ENCODE peak calls at places on chromosomes 2 and 18, in five cellular contexts. Z, F, C, M and I are unnamed samples.

GRCh38 chr2:60116167-60116870 is 437.1 kb downstream of the BCL11A start:
- DNase-seq in F (no peak), C (no peak), M (no peak), Z (no peak), I (no peak)

GRCh38 chr18:39453356-39453755 is 1887.8 kb upstream of the CELF4 start:
- DNase-seq in M (no peak), C (no peak), F (no peak), Z (no peak), I (no peak)

GRCh38 chr2:111227716-111228141 is 107.0 kb downstream of the BCL2L11 start:
- DNase-seq in C (no peak), Z (no peak), F (peak; percentile 33), M (no peak), I (peak; percentile 26)

GRCh38 chr2:105396254-105397024 is 2.4 kb downstream of the FHL2 start:
- DNase-seq in M (peak; percentile 95), C (peak; percentile 71), F (peak; percentile 92), Z (no peak), I (peak; percentile 83)

GRCh38 chr18:55779711-55780590 is 192.0 kb upstream of the TCF4 start:
- DNase-seq in C (peak; percentile 45), F (peak; percentile 12), M (no peak), Z (peak; percentile 84), I (no peak)

GRCh38 chr2:72883356-72883962 is 3.7 kb upstream of the SPR start:
- DNase-seq in C (peak; percentile 31), Z (no peak), M (no peak), F (peak; percentile 63), I (no peak)

GRCh38 chr2:120253021-120253882 is 600 bp downstream of the RALB start:
- DNase-seq in Z (peak; percentile 97), M (no peak), F (peak; percentile 82), C (peak; percentile 88), I (peak; percentile 59)

GRCh38 chr2:135820003-135820618 is 16.9 kb downstream of the LCT start:
- DNase-seq in C (no peak), M (no peak), Z (no peak), F (no peak), I (peak; percentile 20)

GRCh38 chr18:27017901-27018500 is 152.5 kb upstream of the AQP4 start:
- DNase-seq in Z (no peak), C (no peak), M (no peak), F (peak; percentile 11), I (no peak)

GRCh38 chr2:99729104-99729503 is 239.3 kb upstream of the REV1 start:
- DNase-seq in M (no peak), Z (no peak), C (no peak), F (no peak), I (no peak)

GRCh38 chr2:197205590-197206215 is 104.9 kb downstream of the ANKRD44 start:
- DNase-seq in M (no peak), Z (peak; percentile 80), F (no peak), C (no peak), I (no peak)

GRCh38 chr2:148896116-148896515 is 21.1 kb downstream of the KIF5C start:
- DNase-seq in C (no peak), M (no peak), Z (no peak), F (no peak), I (no peak)

GRCh38 chr18:45370190-45371010 is 244.9 kb upstream of the SLC14A2 start:
- DNase-seq in C (no peak), Z (no peak), M (no peak), F (no peak), I (no peak)

GRCh38 chr2:120150040-120150482 is 73.1 kb downstream of the TMEM185B start:
- DNase-seq in F (no peak), Z (no peak), M (no peak), C (no peak), I (no peak)

GRCh38 chr2:172430671-172431070 is 3.3 kb downstream of the ITGA6 start:
- DNase-seq in C (no peak), F (peak; percentile 83), M (peak; percentile 78), Z (no peak), I (no peak)

GRCh38 chr2:96354492-96354891 is 18.9 kb downstream of the NCAPH start:
- DNase-seq in Z (no peak), C (no peak), M (no peak), F (no peak), I (no peak)

GRCh38 chr2:43566461-43566729 is 29.4 kb downstream of the THADA start:
- DNase-seq in F (no peak), Z (no peak), M (no peak), C (no peak), I (no peak)

GRCh38 chr18:3186678-3187658 is 32.8 kb downstream of the MYOM1 start:
- DNase-seq in C (no peak), M (no peak), F (no peak), Z (no peak), I (no peak)

GRCh38 chr2:120856421-120856862 is 120.8 kb downstream of the GLI2 start:
- DNase-seq in F (no peak), C (no peak), Z (peak; percentile 54), M (no peak), I (no peak)

GRCh38 chr2:143455317-143455716 is 326.1 kb downstream of the ARHGAP15 start:
- DNase-seq in M (no peak), Z (no peak), F (no peak), C (no peak), I (no peak)

GRCh38 chr2:85342156-85342555 is 12.2 kb downstream of the RETSAT start:
- DNase-seq in C (no peak), Z (no peak), M (no peak), F (no peak), I (no peak)

GRCh38 chr2:216651370-216651881 is 18.2 kb downstream of the IGFBP2 start:
- DNase-seq in C (no peak), F (no peak), M (no peak), Z (peak; percentile 39), I (peak; percentile 53)

GRCh38 chr2:11417946-11418585 is 47.9 kb downstream of the E2F6 start:
- DNase-seq in M (no peak), F (no peak), C (no peak), Z (no peak), I (no peak)

GRCh38 chr2:39494784-39495251 is 57.7 kb upstream of the MAP4K3 start:
- DNase-seq in F (no peak), M (no peak), C (peak; percentile 31), Z (no peak), I (peak; percentile 89)

GRCh38 chr2:30948120-30948519 is 140.9 kb upstream of the CAPN13 start:
- DNase-seq in C (no peak), F (no peak), M (no peak), Z (no peak), I (no peak)

GRCh38 chr2:233404227-233404626 is 49.9 kb downstream of the DGKD start:
- DNase-seq in F (no peak), Z (peak; percentile 79), C (no peak), M (peak; percentile 32), I (no peak)

GRCh38 chr18:8242306-8242705 is 366.9 kb upstream of the RAB12 start:
- DNase-seq in Z (no peak), C (no peak), F (no peak), M (no peak), I (no peak)

GRCh38 chr2:230052299-230052698 is 16.4 kb downstream of the SLC16A14 start:
- DNase-seq in Z (no peak), F (no peak), C (no peak), M (no peak), I (no peak)

GRCh38 chr2:68936462-68936861 is 16.2 kb downstream of the GKN2 start:
- DNase-seq in F (peak; percentile 61), M (no peak), Z (no peak), C (no peak), I (no peak)

GRCh38 chr2:194271283-194271961 is 1385.6 kb upstream of the SLC39A10 start:
- DNase-seq in C (no peak), Z (no peak), M (no peak), F (no peak), I (no peak)
- H3K27ac ChIP-seq in C (no peak overlapping the region), Z (no peak overlapping the region), M (no peak overlapping the region), F (no peak overlapping the region), I (no peak overlapping the region)

GRCh38 chr2:181780159-181781081 is 100.1 kb upstream of the NEUROD1 start:
- DNase-seq in M (no peak), C (no peak), Z (no peak), F (no peak), I (no peak)
- TF ChIP-seq CTCF in M (no peak), C (no peak), Z (no peak), F (no peak), I (no peak)

GRCh38 chr2:66960161-66960560 is 437.0 kb upstream of the ETAA1 start:
- DNase-seq in C (no peak), M (no peak), Z (no peak), F (no peak), I (no peak)
- H3K27ac ChIP-seq in C (no peak overlapping the region), M (no peak overlapping the region), Z (no peak overlapping the region), F (no peak overlapping the region), I (no peak overlapping the region)

DNA sequence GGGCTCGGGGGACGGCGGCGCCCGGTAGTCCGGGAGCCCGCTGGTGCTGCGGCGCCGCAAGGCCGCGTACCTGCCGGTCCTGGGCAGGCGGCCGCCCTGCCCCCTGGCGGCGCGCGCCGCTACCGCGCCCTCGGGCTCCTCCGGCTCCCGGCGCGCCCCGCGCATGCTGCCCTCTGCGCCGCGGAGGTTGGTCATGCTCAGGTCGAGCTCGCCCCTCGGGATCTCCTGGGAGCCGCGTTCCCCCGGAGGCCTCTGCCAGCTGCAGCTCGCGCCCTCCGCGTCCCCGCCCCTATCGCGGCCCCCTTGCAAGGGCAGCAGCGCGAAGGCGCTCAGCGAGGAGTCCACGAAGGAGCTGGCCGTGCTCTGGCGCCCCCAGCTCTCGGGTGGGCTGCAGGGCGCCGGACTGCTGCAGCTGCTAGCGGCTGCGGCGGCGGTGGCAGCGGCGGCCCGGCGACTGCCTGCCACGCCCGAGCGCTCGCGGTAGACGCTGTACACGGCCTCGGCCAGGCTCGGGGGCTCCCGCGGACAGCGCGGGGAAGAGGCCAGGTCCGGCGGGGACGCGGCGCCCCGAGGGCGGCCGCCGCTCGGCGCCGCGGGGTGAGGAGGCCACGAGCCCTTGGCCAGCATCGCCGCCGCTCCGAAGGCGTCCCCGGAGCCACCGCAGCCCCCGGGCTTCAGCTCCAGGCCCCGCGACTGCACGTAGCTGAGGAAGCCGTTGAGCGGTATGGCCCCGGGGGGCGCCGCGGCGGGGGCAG is 4.5 kb downstream of the TMEM200C start:
- DNase-seq in F (no peak), C (peak; percentile 46), Z (peak; percentile 80), M (no peak), I (no peak)
- TF ChIP-seq CTCF in F (no peak), C (peak; percentile 62), Z (peak; percentile 67), M (no peak), I (peak; percentile 30)